ENCODE peak calls at places on chromosomes 5 and 9, in seven cellular contexts. One of them, this sample, is unnamed.

GRCh38 chr9:77926314-77926959 is 105.2 kb downstream of the GNAQ start:
- DNase-seq in epithelial cell of esophagus: peak
- DNase-seq in pancreas: no peak
- DNase-seq in WTC11: no peak
- DNase-seq in neural progenitor cell: no peak
- DNase-seq in CD4-positive, alpha-beta T cell: no peak
- DNase-seq in GM06990: no peak
- DNase-seq in this sample: no peak

GRCh38 chr9:127004946-127005769 is 90.6 kb downstream of the RALGPS1 start:
- DNase-seq in epithelial cell of esophagus: peak
- DNase-seq in pancreas: no peak
- DNase-seq in WTC11: no peak
- DNase-seq in neural progenitor cell: no peak
- DNase-seq in CD4-positive, alpha-beta T cell: peak
- DNase-seq in GM06990: peak
- DNase-seq in this sample: no peak

GRCh38 chr5:55568629-55569512 is 34.1 kb upstream of the PLPP1 start:
- DNase-seq in epithelial cell of esophagus: peak
- DNase-seq in pancreas: no peak
- DNase-seq in WTC11: no peak
- DNase-seq in neural progenitor cell: peak
- DNase-seq in CD4-positive, alpha-beta T cell: no peak
- DNase-seq in GM06990: no peak
- DNase-seq in this sample: no peak

GRCh38 chr9:107949058-107949457 is 459.5 kb upstream of the KLF4 start:
- DNase-seq in epithelial cell of esophagus: peak
- DNase-seq in pancreas: no peak
- DNase-seq in WTC11: no peak
- DNase-seq in neural progenitor cell: no peak
- DNase-seq in CD4-positive, alpha-beta T cell: no peak
- DNase-seq in GM06990: no peak
- DNase-seq in this sample: no peak

GRCh38 chr5:96816430-96816939 is 8.7 kb upstream of the ERAP1 start:
- DNase-seq in epithelial cell of esophagus: no peak
- DNase-seq in pancreas: no peak
- DNase-seq in WTC11: peak
- DNase-seq in neural progenitor cell: no peak
- DNase-seq in CD4-positive, alpha-beta T cell: peak
- DNase-seq in GM06990: peak
- DNase-seq in this sample: no peak

GRCh38 chr5:76602094-76602726 is 21.0 kb downstream of the F2RL2 start:
- DNase-seq in epithelial cell of esophagus: no peak
- DNase-seq in pancreas: no peak
- DNase-seq in WTC11: no peak
- DNase-seq in neural progenitor cell: no peak
- DNase-seq in CD4-positive, alpha-beta T cell: no peak
- DNase-seq in GM06990: no peak
- DNase-seq in this sample: no peak

GRCh38 chr5:124231794-124232193 is 514.6 kb downstream of the ZNF608 start:
- DNase-seq in epithelial cell of esophagus: no peak
- DNase-seq in pancreas: no peak
- DNase-seq in WTC11: no peak
- DNase-seq in neural progenitor cell: no peak
- DNase-seq in CD4-positive, alpha-beta T cell: no peak
- DNase-seq in GM06990: no peak
- DNase-seq in this sample: no peak

GRCh38 chr5:113112435-113112834 is 135.8 kb downstream of the DCP2 start:
- DNase-seq in epithelial cell of esophagus: peak
- DNase-seq in pancreas: no peak
- DNase-seq in WTC11: no peak
- DNase-seq in neural progenitor cell: no peak
- DNase-seq in CD4-positive, alpha-beta T cell: no peak
- DNase-seq in GM06990: no peak
- DNase-seq in this sample: no peak

GRCh38 chr5:177369050-177369912 is 11.6 kb downstream of the RGS14 start:
- DNase-seq in epithelial cell of esophagus: peak
- DNase-seq in pancreas: peak
- DNase-seq in WTC11: peak
- DNase-seq in neural progenitor cell: peak
- DNase-seq in CD4-positive, alpha-beta T cell: no peak
- DNase-seq in GM06990: no peak
- DNase-seq in this sample: peak

GRCh38 chr5:141355641-141356040 is 820 bp downstream of the PCDHGA4 start:
- DNase-seq in epithelial cell of esophagus: no peak
- DNase-seq in pancreas: no peak
- DNase-seq in WTC11: no peak
- DNase-seq in neural progenitor cell: no peak
- DNase-seq in CD4-positive, alpha-beta T cell: no peak
- DNase-seq in GM06990: no peak
- DNase-seq in this sample: no peak

DNA sequence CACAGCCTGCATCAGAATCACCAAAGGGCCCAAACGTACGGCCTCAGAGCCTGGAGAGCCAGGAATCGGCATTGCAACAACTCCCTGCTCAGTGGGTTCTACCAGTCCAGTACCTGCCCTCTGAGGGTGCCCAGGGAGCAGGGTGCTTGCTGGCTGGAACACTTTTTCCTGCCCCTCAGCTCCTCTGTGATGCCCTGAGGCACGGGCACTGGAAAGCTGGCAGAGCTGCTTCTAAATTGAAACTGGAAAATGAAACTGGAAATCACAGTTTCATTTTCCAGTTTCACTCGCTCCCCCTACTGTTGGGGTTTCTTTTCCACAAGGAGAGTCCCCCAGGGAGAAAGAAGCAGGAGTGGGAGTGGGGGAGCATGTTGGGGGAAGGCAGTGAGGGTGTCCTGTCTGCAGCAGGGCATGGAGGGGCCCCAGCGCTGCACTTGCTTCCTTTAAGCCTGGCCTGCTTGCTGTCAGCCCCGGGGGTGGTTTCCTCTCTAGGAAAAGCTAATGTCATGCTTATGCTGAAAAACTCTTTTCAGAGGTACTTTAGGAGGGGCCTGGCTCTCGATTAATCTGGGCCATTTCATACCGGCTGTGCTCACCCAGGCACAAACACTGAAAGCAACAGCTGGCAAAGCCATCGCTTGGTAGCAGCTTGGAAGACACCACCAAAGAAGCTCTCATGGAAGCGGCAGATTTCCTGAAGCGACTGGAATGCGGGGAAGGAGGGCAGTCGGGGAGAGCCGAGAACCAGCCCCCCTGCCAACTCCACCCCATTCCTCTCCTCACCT is 26.2 kb downstream of the IRF1 start:
- DNase-seq in epithelial cell of esophagus: no peak
- DNase-seq in pancreas: no peak
- DNase-seq in WTC11: no peak
- DNase-seq in neural progenitor cell: peak
- DNase-seq in CD4-positive, alpha-beta T cell: no peak
- DNase-seq in GM06990: peak
- DNase-seq in this sample: no peak
- TF ChIP-seq CTCF in epithelial cell of esophagus: no peak
- TF ChIP-seq CTCF in pancreas: no peak
- TF ChIP-seq CTCF in WTC11: no peak
- TF ChIP-seq CTCF in neural progenitor cell: no peak
- TF ChIP-seq CTCF in CD4-positive, alpha-beta T cell: no peak
- TF ChIP-seq CTCF in GM06990: no peak
- TF ChIP-seq CTCF in this sample: no peak

GRCh38 chr9:112093147-112093874 is 81.8 kb downstream of the SUSD1 start:
- DNase-seq in epithelial cell of esophagus: no peak
- DNase-seq in pancreas: no peak
- DNase-seq in WTC11: no peak
- DNase-seq in neural progenitor cell: no peak
- DNase-seq in CD4-positive, alpha-beta T cell: no peak
- DNase-seq in GM06990: no peak
- DNase-seq in this sample: no peak

GRCh38 chr9:112093875-112094227 is 81.2 kb downstream of the SUSD1 start:
- DNase-seq in epithelial cell of esophagus: no peak
- DNase-seq in pancreas: no peak
- DNase-seq in WTC11: no peak
- DNase-seq in neural progenitor cell: no peak
- DNase-seq in CD4-positive, alpha-beta T cell: no peak
- DNase-seq in GM06990: no peak
- DNase-seq in this sample: no peak

GRCh38 chr9:112094948-112095779 is 79.9 kb downstream of the SUSD1 start:
- DNase-seq in epithelial cell of esophagus: no peak
- DNase-seq in pancreas: peak
- DNase-seq in WTC11: no peak
- DNase-seq in neural progenitor cell: no peak
- DNase-seq in CD4-positive, alpha-beta T cell: no peak
- DNase-seq in GM06990: no peak
- DNase-seq in this sample: no peak

GRCh38 chr9:112094240-112094639 is 80.9 kb downstream of the SUSD1 start:
- DNase-seq in epithelial cell of esophagus: no peak
- DNase-seq in pancreas: no peak
- DNase-seq in WTC11: no peak
- DNase-seq in neural progenitor cell: no peak
- DNase-seq in CD4-positive, alpha-beta T cell: no peak
- DNase-seq in GM06990: no peak
- DNase-seq in this sample: no peak

GRCh38 chr9:112091805-112092204 is 83.3 kb downstream of the SUSD1 start:
- DNase-seq in epithelial cell of esophagus: peak
- DNase-seq in pancreas: no peak
- DNase-seq in WTC11: peak
- DNase-seq in neural progenitor cell: peak
- DNase-seq in CD4-positive, alpha-beta T cell: no peak
- DNase-seq in GM06990: no peak
- DNase-seq in this sample: peak
- TF ChIP-seq CTCF in epithelial cell of esophagus: peak
- TF ChIP-seq CTCF in pancreas: no peak
- TF ChIP-seq CTCF in WTC11: no peak
- TF ChIP-seq CTCF in neural progenitor cell: peak
- TF ChIP-seq CTCF in CD4-positive, alpha-beta T cell: no peak
- TF ChIP-seq CTCF in GM06990: peak
- TF ChIP-seq CTCF in this sample: peak

GRCh38 chr5:11853796-11854195 is 50.5 kb downstream of the CTNND2 start:
- DNase-seq in epithelial cell of esophagus: no peak
- DNase-seq in pancreas: no peak
- DNase-seq in WTC11: no peak
- DNase-seq in neural progenitor cell: no peak
- DNase-seq in CD4-positive, alpha-beta T cell: no peak
- DNase-seq in GM06990: no peak
- DNase-seq in this sample: no peak
- TF ChIP-seq CTCF in epithelial cell of esophagus: no peak
- TF ChIP-seq CTCF in pancreas: no peak
- TF ChIP-seq CTCF in WTC11: no peak
- TF ChIP-seq CTCF in neural progenitor cell: no peak
- TF ChIP-seq CTCF in CD4-positive, alpha-beta T cell: no peak
- TF ChIP-seq CTCF in GM06990: no peak
- TF ChIP-seq CTCF in this sample: no peak

GRCh38 chr5:145856285-145856818 is 16.5 kb downstream of the GRXCR2 start:
- DNase-seq in epithelial cell of esophagus: peak
- DNase-seq in pancreas: peak
- DNase-seq in WTC11: peak
- DNase-seq in neural progenitor cell: peak
- DNase-seq in CD4-positive, alpha-beta T cell: no peak
- DNase-seq in GM06990: no peak
- DNase-seq in this sample: no peak

GRCh38 chr5:145858929-145859328 is 13.9 kb downstream of the GRXCR2 start:
- DNase-seq in epithelial cell of esophagus: no peak
- DNase-seq in pancreas: no peak
- DNase-seq in WTC11: no peak
- DNase-seq in neural progenitor cell: no peak
- DNase-seq in CD4-positive, alpha-beta T cell: no peak
- DNase-seq in GM06990: no peak
- DNase-seq in this sample: no peak

GRCh38 chr5:145859451-145859850 is 13.4 kb downstream of the GRXCR2 start:
- DNase-seq in epithelial cell of esophagus: no peak
- DNase-seq in pancreas: no peak
- DNase-seq in WTC11: no peak
- DNase-seq in neural progenitor cell: no peak
- DNase-seq in CD4-positive, alpha-beta T cell: no peak
- DNase-seq in GM06990: no peak
- DNase-seq in this sample: no peak

GRCh38 chr5:145863005-145863404 is 9.8 kb downstream of the GRXCR2 start:
- DNase-seq in epithelial cell of esophagus: no peak
- DNase-seq in pancreas: no peak
- DNase-seq in WTC11: no peak
- DNase-seq in neural progenitor cell: no peak
- DNase-seq in CD4-positive, alpha-beta T cell: no peak
- DNase-seq in GM06990: no peak
- DNase-seq in this sample: no peak

DNA sequence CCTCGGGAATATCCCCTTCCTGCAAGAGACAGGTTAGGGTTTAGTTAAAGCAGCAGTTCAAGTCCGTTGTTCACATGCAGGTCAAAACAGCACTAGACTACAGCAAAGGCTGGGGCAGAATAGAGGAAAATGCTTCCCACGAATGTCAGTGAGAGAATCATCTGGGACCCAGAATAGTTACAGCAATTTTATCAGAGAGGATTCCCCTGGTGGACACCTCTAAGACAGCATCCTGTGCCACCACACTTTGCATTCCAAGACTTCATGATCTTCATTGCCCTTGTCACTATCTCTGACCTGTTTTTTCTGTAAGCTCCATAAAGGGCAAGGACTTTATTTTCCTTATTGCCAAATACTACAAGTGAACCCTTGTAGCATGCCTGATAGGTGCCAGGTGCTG is 12.9 kb downstream of the GRXCR2 start:
- DNase-seq in epithelial cell of esophagus: no peak
- DNase-seq in pancreas: no peak
- DNase-seq in WTC11: no peak
- DNase-seq in neural progenitor cell: peak
- DNase-seq in CD4-positive, alpha-beta T cell: no peak
- DNase-seq in GM06990: no peak
- DNase-seq in this sample: no peak
- TF ChIP-seq CTCF in epithelial cell of esophagus: peak
- TF ChIP-seq CTCF in pancreas: no peak
- TF ChIP-seq CTCF in WTC11: no peak
- TF ChIP-seq CTCF in neural progenitor cell: peak
- TF ChIP-seq CTCF in CD4-positive, alpha-beta T cell: no peak
- TF ChIP-seq CTCF in GM06990: no peak
- TF ChIP-seq CTCF in this sample: no peak

DNA sequence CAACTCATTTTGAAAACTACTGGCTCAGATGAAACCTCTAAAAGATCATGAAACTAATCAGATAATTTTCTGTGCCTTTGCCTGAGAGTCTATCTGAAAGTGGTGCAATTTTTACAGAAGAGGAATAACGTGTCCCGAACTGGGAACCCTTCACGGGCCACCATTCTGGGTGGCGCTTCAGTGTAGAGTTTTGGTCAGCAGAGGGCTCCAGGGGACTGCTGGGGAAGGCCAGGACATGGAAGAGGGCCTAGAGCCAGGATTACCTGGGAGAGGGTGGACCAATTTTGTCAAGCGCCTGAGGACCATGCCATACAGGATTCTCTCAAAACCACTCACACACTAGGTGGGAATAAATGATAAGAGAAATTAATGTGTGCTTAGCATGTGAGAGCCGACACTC is 49.7 kb upstream of the PLEKHG4B start:
- DNase-seq in epithelial cell of esophagus: peak
- DNase-seq in pancreas: no peak
- DNase-seq in WTC11: peak
- DNase-seq in neural progenitor cell: peak
- DNase-seq in CD4-positive, alpha-beta T cell: no peak
- DNase-seq in GM06990: no peak
- DNase-seq in this sample: no peak
- TF ChIP-seq CTCF in epithelial cell of esophagus: peak
- TF ChIP-seq CTCF in pancreas: no peak
- TF ChIP-seq CTCF in WTC11: peak
- TF ChIP-seq CTCF in neural progenitor cell: peak
- TF ChIP-seq CTCF in CD4-positive, alpha-beta T cell: no peak
- TF ChIP-seq CTCF in GM06990: peak
- TF ChIP-seq CTCF in this sample: no peak

This sample was measured in dorsolateral prefrontal cortex.